ENCODE peak calls at places on chromosome 22, in six cellular contexts. E is uterus; A is ovary; Q is IMR-90; I is adrenal gland; S is CD4-positive, alpha-beta memory T cell. W is an unnamed sample. For H3K4me1 and H3K9me3, the result is how much of the 10 kb centered on the place peaks cover.

GRCh38 chr22:44882226-44882905 is 127.4 kb downstream of the PHF21B start:
- DNase-seq in E (no peak), A (no peak), Q (no peak), I (no peak), S (no peak), W (no peak)

GRCh38 chr22:41397143-41397811 is 15.5 kb downstream of the TEF start:
- DNase-seq in E (no peak), S (no peak), Q (no peak), A (no peak), I (no peak), W (no peak)

GRCh38 chr22:22697377-22698120 is 53.1 kb downstream of the GGTLC2 start:
- DNase-seq in A (no peak), I (no peak), E (no peak), Q (no peak), S (no peak), W (no peak)

GRCh38 chr22:20959578-20960461 is 7.2 kb upstream of the AIFM3 start:
- DNase-seq in S (no peak), I (no peak), E (no peak), Q (no peak), A (no peak), W (no peak)

GRCh38 chr22:25105817-25106650 is 93.6 kb upstream of the CRYBB3 start:
- DNase-seq in A (no peak), E (no peak), I (no peak), S (no peak), Q (no peak), W (no peak)

GRCh38 chr22:31272522-31273446 is 19.5 kb downstream of the PIK3IP1 start:
- DNase-seq in E (peak), Q (peak), I (peak), A (peak), S (no peak), W (no peak)

GRCh38 chr22:43476751-43477150 is 64.9 kb downstream of the MPPED1 start:
- DNase-seq in S (no peak), I (no peak), Q (no peak), E (no peak), A (no peak), W (no peak)

GRCh38 chr22:42924436-42924835 is 67.4 kb upstream of the ARFGAP3 start:
- DNase-seq in A (no peak), I (no peak), Q (no peak), S (no peak), E (no peak), W (no peak)

GRCh38 chr22:26648011-26648497 is 9.3 kb upstream of the MIAT start:
- DNase-seq in A (no peak), I (no peak), E (no peak), Q (no peak), S (peak), W (no peak)

GRCh38 chr22:19291218-19291579 is 320 bp downstream of the CLTCL1 start:
- DNase-seq in S (peak), Q (no peak), I (peak), E (peak), A (peak), W (no peak)

GRCh38 chr22:43923191-43923590 is 414 bp upstream of the PNPLA3 start:
- DNase-seq in S (no peak), I (no peak), A (no peak), Q (no peak), E (no peak), W (no peak)

GRCh38 chr22:47918276-47918928 is 1156.0 kb downstream of the TBC1D22A start:
- DNase-seq in E (no peak), Q (no peak), I (no peak), S (no peak), A (no peak), W (no peak)

GRCh38 chr22:43412808-43413785 is 1.3 kb downstream of the MPPED1 start:
- DNase-seq in S (no peak), E (no peak), Q (no peak), A (no peak), I (no peak), W (no peak)

GRCh38 chr22:19473578-19473977 is 5.4 kb downstream of the UFD1 start:
- DNase-seq in Q (no peak), S (no peak), E (no peak), I (peak), A (no peak), W (no peak)

GRCh38 chr22:31561238-31561887 is 65.0 kb downstream of the SFI1 start:
- DNase-seq in E (peak), S (no peak), I (peak), A (peak), Q (peak), W (peak)

GRCh38 chr22:41919357-41920224 is 4.7 kb upstream of the SHISA8 start:
- DNase-seq in Q (peak), A (no peak), E (no peak), I (peak), S (peak), W (no peak)

GRCh38 chr22:42271906-42272305 is 1.5 kb upstream of the TCF20 start:
- DNase-seq in S (no peak), I (no peak), A (no peak), Q (no peak), E (no peak), W (no peak)

GRCh38 chr22:25120093-25120561 is 79.5 kb upstream of the CRYBB3 start:
- DNase-seq in S (no peak), E (peak), Q (no peak), A (no peak), I (peak), W (no peak)

GRCh38 chr22:20430641-20431519 is 6.7 kb downstream of the SCARF2 start:
- DNase-seq in S (peak), I (no peak), A (no peak), E (no peak), Q (no peak), W (no peak)

GRCh38 chr22:23833911-23834317 is 4.9 kb downstream of the DERL3 start:
- DNase-seq in I (peak), A (no peak), Q (no peak), S (no peak), E (no peak), W (no peak)

GRCh38 chr22:33519974-33520903 is 400.0 kb downstream of the LARGE1 start:
- DNase-seq in Q (no peak), I (no peak), E (no peak), A (no peak), S (no peak), W (no peak)

GRCh38 chr22:38696606-38697005 is 4.1 kb downstream of the JOSD1 start:
- DNase-seq in E (no peak), S (peak), A (no peak), I (peak), Q (peak), W (no peak)

GRCh38 chr22:19038728-19039447 is 83.3 kb downstream of the DGCR2 start:
- DNase-seq in A (no peak), I (no peak), E (no peak), S (no peak), Q (no peak), W (no peak)

GRCh38 chr22:20507253-20508066 is at the start of gene MED15:
- DNase-seq in I (peak), S (peak), Q (peak), A (peak), E (peak), W (peak)

GRCh38 chr22:42639541-42640241 is 710 bp downstream of the ATP5MGL start:
- DNase-seq in E (no peak), A (no peak), S (no peak), I (no peak), Q (no peak), W (no peak)

GRCh38 chr22:47898946-47899345 is 1136.5 kb downstream of the TBC1D22A start:
- DNase-seq in S (no peak), I (no peak), Q (no peak), E (no peak), A (no peak), W (no peak)

GRCh38 chr22:16955678-16956210 is 52.3 kb downstream of the GAB4 start:
- DNase-seq in A (no peak), Q (no peak), E (no peak), I (peak), S (no peak), W (no peak)

GRCh38 chr22:22210375-22210774 is 34.2 kb upstream of the VPREB1 start:
- DNase-seq in I (no peak), E (no peak), S (peak), Q (peak), A (no peak), W (no peak)

GRCh38 chr22:38266120-38266519 is 6.7 kb downstream of the TMEM184B start:
- DNase-seq in Q (peak), A (no peak), E (no peak), S (no peak), I (peak), W (no peak)

GRCh38 chr22:21937821-21938070 is 14.9 kb downstream of the PPM1F start:
- DNase-seq in Q (peak), A (no peak), I (no peak), S (no peak), E (no peak), W (no peak)

GRCh38 chr22:23786261-23786710 is 480 bp upstream of the SMARCB1 start:
- DNase-seq in I (no peak), S (no peak), A (no peak), E (no peak), Q (no peak), W (no peak)

GRCh38 chr22:35589071-35589735 is 27.9 kb downstream of the MB start:
- DNase-seq in Q (peak), I (peak), E (peak), S (no peak), A (peak), W (no peak)

GRCh38 chr22:32661296-32661695 is 140.2 kb upstream of the TIMP3 start:
- DNase-seq in S (no peak), E (peak), I (no peak), A (peak), Q (peak), W (no peak)

GRCh38 chr22:25623310-25623734 is 58.8 kb downstream of the GRK3 start:
- DNase-seq in A (no peak), E (no peak), Q (no peak), S (no peak), I (no peak), W (no peak)

GRCh38 chr22:45162531-45162930 is 1.2 kb upstream of the NUP50 start:
- DNase-seq in Q (no peak), I (no peak), S (no peak), A (no peak), E (no peak), W (no peak)

GRCh38 chr22:17368727-17369552 is at the start of gene CECR2:
- DNase-seq in I (peak), Q (no peak), E (peak), S (no peak), A (peak), W (no peak)

GRCh38 chr22:24471570-24471969 is 23.6 kb upstream of the UPB1 start:
- DNase-seq in I (peak), S (no peak), E (peak), A (peak), Q (peak), W (no peak)

GRCh38 chr22:32714458-32715250 is 86.9 kb upstream of the TIMP3 start:
- DNase-seq in Q (no peak), S (no peak), E (no peak), A (no peak), I (no peak), W (no peak)

GRCh38 chr22:29773233-29773632 is 6.1 kb downstream of the UQCR10 start:
- DNase-seq in A (no peak), S (no peak), I (peak), Q (peak), E (no peak), W (no peak)
- H3K4me1 ChIP-seq in A (under half), S (under half), I (under half), Q (under half), E (under half), W (under half)

DNA sequence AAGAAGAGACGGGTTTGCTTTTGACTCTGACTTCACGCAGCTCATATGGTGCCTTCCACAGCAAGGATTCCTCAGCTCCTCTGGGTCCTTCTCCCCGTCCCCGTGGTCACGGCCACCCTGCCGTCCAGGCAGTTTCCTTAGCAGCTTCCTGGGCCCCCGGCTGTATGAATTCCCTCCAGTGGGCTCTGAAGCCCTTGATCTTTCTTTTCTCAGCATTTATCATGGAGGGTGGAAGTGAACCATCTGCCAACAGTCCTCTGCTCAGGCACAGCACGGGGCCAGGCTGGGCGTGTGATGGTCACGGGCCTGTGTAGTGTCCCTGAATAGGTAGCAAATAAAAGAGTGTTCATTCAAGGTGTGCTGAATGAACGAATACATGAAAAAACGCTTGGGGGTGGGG is 782.4 kb downstream of the BRD1 start:
- DNase-seq in Q (no peak), A (no peak), E (no peak), I (no peak), S (no peak), W (no peak)
- H3K9me3 ChIP-seq in Q (half or more), A (under half), E (under half), I (under half), S (under half), W (under half)

GRCh38 chr22:37182101-37182948 is 5.7 kb downstream of the C1QTNF6 start:
- DNase-seq in I (no peak), E (no peak), Q (no peak), A (no peak), S (no peak), W (no peak)

GRCh38 chr22:37182949-37183245 is 5.2 kb downstream of the C1QTNF6 start:
- DNase-seq in Q (no peak), I (no peak), A (no peak), E (no peak), S (no peak), W (no peak)

GRCh38 chr22:37184816-37185541 is 3.1 kb downstream of the C1QTNF6 start:
- DNase-seq in E (no peak), A (no peak), Q (no peak), S (no peak), I (no peak), W (no peak)

GRCh38 chr22:37184380-37184755 is 3.7 kb downstream of the C1QTNF6 start:
- DNase-seq in Q (no peak), I (no peak), A (no peak), E (no peak), S (no peak), W (no peak)

GRCh38 chr22:37183432-37184379 is 4.3 kb downstream of the C1QTNF6 start:
- DNase-seq in E (no peak), Q (no peak), S (no peak), A (no peak), I (no peak), W (no peak)
- H3K27ac ChIP-seq in E (no peak), Q (no peak), S (no peak), A (no peak), I (peak), W (no peak)

GRCh38 chr22:46286941-46287872 is 9.5 kb upstream of the GTSE1 start:
- DNase-seq in S (no peak), Q (no peak), E (no peak), I (no peak), A (no peak), W (no peak)
- H3K4me1 ChIP-seq in S (under half), Q (under half), E (under half), I (under half), A (under half), W (under half)

GRCh38 chr22:49262167-49262566 is 565.5 kb downstream of the BRD1 start:
- DNase-seq in Q (no peak), S (no peak), I (no peak), E (no peak), A (no peak), W (no peak)
- H3K9me3 ChIP-seq in Q (under half), S (under half), I (under half), E (under half), A (under half), W (under half)

W was measured in thoracic aorta.